ENCODE peak calls at places on chromosomes 1 and 21, in five cellular contexts. G is spleen, L is A549, J is esophagus squamous epithelium, Y is H54. W is an unnamed sample.

GRCh38 chr1:169368406-169368769 is 393 bp downstream of the BLZF1 start:
- DNase-seq in Y (no peak), J (no peak), G (peak), L (no peak), W (no peak)

GRCh38 chr1:69312055-69312732 is 255.5 kb upstream of the LRRC7 start:
- DNase-seq in J (no peak), Y (no peak), L (no peak), G (no peak), W (no peak)

GRCh38 chr21:37041706-37042271 is 31.1 kb downstream of the PIGP start:
- DNase-seq in J (no peak), L (no peak), G (no peak), Y (no peak), W (no peak)

GRCh38 chr1:234972411-234973191 is 156.0 kb downstream of the TOMM20 start:
- DNase-seq in Y (no peak), L (no peak), J (no peak), G (no peak), W (no peak)

GRCh38 chr1:8516793-8517556 is 199.1 kb downstream of the SLC45A1 start:
- DNase-seq in J (no peak), G (no peak), Y (no peak), L (no peak), W (no peak)

GRCh38 chr1:220826729-220827128 is 40.0 kb downstream of the MTARC1 start:
- DNase-seq in Y (no peak), L (no peak), J (no peak), G (no peak), W (no peak)

GRCh38 chr1:24047101-24047459 is 64.9 kb downstream of the MYOM3 start:
- DNase-seq in L (peak), Y (no peak), G (peak), J (no peak), W (peak)

GRCh38 chr1:35577071-35577998 is 4.2 kb downstream of the TFAP2E start:
- DNase-seq in J (no peak), G (peak), Y (no peak), L (no peak), W (no peak)

GRCh38 chr1:216653001-216653400 is 70.2 kb downstream of the ESRRG start:
- DNase-seq in Y (no peak), G (no peak), L (no peak), J (no peak), W (no peak)

GRCh38 chr1:84298336-84298687 is 3.2 kb upstream of the SAMD13 start:
- DNase-seq in G (peak), L (peak), J (no peak), Y (peak), W (peak)

GRCh38 chr1:48823161-48823560 is 46.5 kb upstream of the BEND5 start:
- DNase-seq in J (no peak), L (no peak), G (no peak), Y (no peak), W (no peak)

GRCh38 chr1:104463126-104463697 is 713.5 kb downstream of the AMY1C start:
- DNase-seq in G (no peak), Y (no peak), J (no peak), L (no peak), W (no peak)

GRCh38 chr1:241834733-241835377 is 13.1 kb upstream of the EXO1 start:
- DNase-seq in Y (no peak), J (no peak), L (peak), G (no peak), W (no peak)

GRCh38 chr21:23853796-23854379 is 1753.4 kb downstream of the MRPL39 start:
- DNase-seq in J (no peak), Y (no peak), G (no peak), L (peak), W (no peak)

GRCh38 chr1:240122639-240123604 is 31.2 kb downstream of the FMN2 start:
- DNase-seq in Y (no peak), L (no peak), G (no peak), J (no peak), W (no peak)

GRCh38 chr1:11384170-11384554 is 94.8 kb upstream of the DISP3 start:
- DNase-seq in L (no peak), J (no peak), Y (no peak), G (no peak), W (no peak)

GRCh38 chr1:153122831-153123421 is 9.6 kb upstream of the SPRR2F start:
- DNase-seq in L (peak), G (no peak), J (no peak), Y (no peak), W (no peak)

GRCh38 chr21:35217504-35218060 is 168.5 kb upstream of the RUNX1 start:
- DNase-seq in J (no peak), L (peak), Y (peak), G (no peak), W (no peak)

GRCh38 chr1:167373398-167373797 is 144.9 kb downstream of the CD247 start:
- DNase-seq in Y (no peak), G (no peak), J (no peak), L (no peak), W (peak)

GRCh38 chr1:170790651-170791071 is 126.7 kb downstream of the PRRX1 start:
- DNase-seq in J (no peak), G (no peak), L (no peak), Y (no peak), W (no peak)

GRCh38 chr1:34876406-34876805 is 16.9 kb upstream of the SMIM12 start:
- DNase-seq in G (no peak), J (no peak), L (no peak), Y (no peak), W (no peak)

GRCh38 chr1:166391677-166392076 is 224.9 kb upstream of the FAM78B start:
- DNase-seq in J (no peak), Y (no peak), G (no peak), L (no peak), W (no peak)

DNA sequence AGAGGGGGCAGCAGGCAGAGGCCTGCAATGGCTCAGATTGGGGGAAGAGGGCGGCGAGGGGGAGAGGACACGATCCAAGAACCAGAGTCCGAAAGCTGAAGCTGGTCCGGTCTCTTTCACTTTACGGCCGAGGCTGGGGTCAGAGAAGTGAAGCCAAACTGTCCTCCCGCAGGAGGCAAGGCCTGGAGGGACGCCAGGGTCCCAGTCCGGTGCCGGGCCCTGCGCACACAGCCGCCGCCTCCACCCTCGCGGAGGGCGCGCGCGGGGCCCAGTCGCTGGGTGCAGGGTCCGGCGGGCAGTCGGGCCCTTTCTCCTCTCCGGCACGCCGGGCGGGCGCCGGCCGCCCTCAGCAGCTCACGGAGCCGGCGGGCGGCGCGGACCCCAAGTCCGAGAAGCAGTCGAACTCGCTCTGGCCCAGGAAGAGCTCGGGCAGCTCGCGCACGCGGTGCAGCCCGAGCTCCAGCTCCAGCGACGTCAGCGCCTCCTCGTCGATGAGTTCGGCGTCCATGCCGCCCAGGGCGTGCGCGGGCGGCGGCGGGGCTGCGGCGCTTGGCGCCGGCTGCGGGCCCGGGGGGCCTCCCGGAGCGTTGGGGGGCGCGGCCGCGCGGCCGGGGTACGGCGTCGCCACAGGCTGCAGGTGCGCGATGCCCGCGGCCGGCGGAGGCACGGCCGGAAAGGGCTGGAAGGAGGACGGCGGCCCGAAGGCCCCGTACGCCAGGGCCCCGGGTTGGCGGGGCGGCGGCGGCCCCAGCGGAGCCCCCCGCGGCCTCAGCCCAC is 748 bp downstream of the CITED4 start:
- DNase-seq in G (peak), Y (no peak), J (no peak), L (no peak), W (peak)
- TF ChIP-seq POLR2A in G (no peak), Y (no peak), J (no peak), L (no peak), W (no peak)

GRCh38 chr1:21439721-21440629 is at the start of gene NBPF3:
- DNase-seq in Y (peak), J (peak), G (peak), L (peak), W (peak)
- TF ChIP-seq POLR2A in Y (peak), J (peak), G (no peak), L (peak), W (peak)

GRCh38 chr1:156490401-156491032 is 10.1 kb downstream of the MEF2D start:
- DNase-seq in Y (no peak), G (no peak), L (peak), J (no peak), W (peak)

GRCh38 chr1:156489935-156490293 is 10.7 kb downstream of the MEF2D start:
- DNase-seq in G (no peak), L (no peak), J (no peak), Y (no peak), W (no peak)

GRCh38 chr1:156487862-156488261 is 12.7 kb downstream of the MEF2D start:
- DNase-seq in G (no peak), Y (no peak), L (no peak), J (no peak), W (no peak)

GRCh38 chr1:156488566-156489165 is 11.9 kb downstream of the MEF2D start:
- DNase-seq in G (no peak), L (no peak), Y (no peak), J (no peak), W (no peak)

GRCh38 chr1:156489166-156489934 is 11.2 kb downstream of the MEF2D start:
- DNase-seq in G (no peak), L (no peak), J (no peak), Y (no peak), W (no peak)
- TF ChIP-seq POLR2A in G (no peak), L (no peak), J (no peak), Y (no peak), W (no peak)

GRCh38 chr1:54885237-54885679 is 1.7 kb downstream of the DHCR24 start:
- DNase-seq in G (no peak), J (no peak), Y (no peak), L (no peak), W (no peak)

GRCh38 chr1:54888080-54888733 is 1.2 kb upstream of the DHCR24 start:
- DNase-seq in J (no peak), L (no peak), G (no peak), Y (no peak), W (no peak)

GRCh38 chr1:54885863-54886723 is 902 bp downstream of the DHCR24 start:
- DNase-seq in L (no peak), G (no peak), J (no peak), Y (no peak), W (no peak)

GRCh38 chr1:54887665-54888071 is 673 bp upstream of the DHCR24 start:
- DNase-seq in G (no peak), J (no peak), L (no peak), Y (no peak), W (no peak)

DNA sequence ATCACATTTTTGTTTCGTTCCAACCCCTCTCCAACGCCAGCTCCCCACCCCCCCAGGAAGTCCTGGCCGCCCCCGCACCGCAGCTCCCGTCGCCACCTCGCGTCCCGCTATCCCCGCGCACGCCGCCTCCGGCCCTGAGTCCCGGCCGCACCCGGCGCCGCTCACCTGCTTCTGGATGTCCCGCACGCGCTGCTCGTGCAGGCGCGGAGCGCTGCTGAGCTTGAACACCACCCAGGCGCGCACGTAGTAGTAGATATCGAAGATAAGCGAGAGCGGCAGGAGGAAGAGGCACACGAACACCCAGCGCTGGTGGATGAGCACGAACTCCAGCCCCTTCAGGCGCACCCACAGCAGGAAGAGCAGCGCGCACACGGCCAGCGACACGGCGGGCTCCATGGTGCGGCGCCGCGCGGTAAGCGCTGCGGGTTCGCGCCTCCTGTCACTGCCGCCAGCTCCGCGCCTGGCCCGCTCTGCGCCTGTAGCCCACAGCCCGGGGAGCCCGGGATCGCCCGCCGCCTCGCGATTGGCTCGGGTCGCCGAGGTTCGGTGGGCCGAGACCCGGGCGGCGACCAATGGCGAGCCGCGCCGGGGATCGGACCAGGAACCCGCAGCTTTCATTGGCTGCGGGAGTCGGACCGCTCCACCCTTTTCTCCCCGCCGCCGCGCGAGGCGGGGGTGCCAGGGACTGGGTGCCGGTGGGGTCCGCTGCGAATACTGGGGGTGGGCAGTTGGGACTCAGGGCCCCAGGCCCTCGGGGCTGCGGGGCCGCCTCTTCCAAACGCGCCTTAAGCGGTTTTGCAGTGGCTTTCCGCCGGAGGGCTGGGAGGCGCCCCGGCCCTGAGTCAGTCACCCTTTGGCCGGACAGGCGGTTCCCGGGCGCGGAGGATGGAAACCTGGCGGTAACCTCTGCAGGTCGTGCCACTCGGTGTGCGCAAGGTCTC is at the start of gene DHCR24:
- DNase-seq in L (peak), G (peak), Y (peak), J (no peak), W (peak)
- TF ChIP-seq POLR2A in L (peak), G (no peak), Y (peak), J (peak), W (no peak)

GRCh38 chr1:204975568-204976235 is 67.3 kb upstream of the CNTN2 start:
- DNase-seq in Y (peak), G (no peak), L (peak), J (no peak), W (peak)
- TF ChIP-seq POLR2A in Y (no peak), G (no peak), L (no peak), J (no peak), W (no peak)

DNA sequence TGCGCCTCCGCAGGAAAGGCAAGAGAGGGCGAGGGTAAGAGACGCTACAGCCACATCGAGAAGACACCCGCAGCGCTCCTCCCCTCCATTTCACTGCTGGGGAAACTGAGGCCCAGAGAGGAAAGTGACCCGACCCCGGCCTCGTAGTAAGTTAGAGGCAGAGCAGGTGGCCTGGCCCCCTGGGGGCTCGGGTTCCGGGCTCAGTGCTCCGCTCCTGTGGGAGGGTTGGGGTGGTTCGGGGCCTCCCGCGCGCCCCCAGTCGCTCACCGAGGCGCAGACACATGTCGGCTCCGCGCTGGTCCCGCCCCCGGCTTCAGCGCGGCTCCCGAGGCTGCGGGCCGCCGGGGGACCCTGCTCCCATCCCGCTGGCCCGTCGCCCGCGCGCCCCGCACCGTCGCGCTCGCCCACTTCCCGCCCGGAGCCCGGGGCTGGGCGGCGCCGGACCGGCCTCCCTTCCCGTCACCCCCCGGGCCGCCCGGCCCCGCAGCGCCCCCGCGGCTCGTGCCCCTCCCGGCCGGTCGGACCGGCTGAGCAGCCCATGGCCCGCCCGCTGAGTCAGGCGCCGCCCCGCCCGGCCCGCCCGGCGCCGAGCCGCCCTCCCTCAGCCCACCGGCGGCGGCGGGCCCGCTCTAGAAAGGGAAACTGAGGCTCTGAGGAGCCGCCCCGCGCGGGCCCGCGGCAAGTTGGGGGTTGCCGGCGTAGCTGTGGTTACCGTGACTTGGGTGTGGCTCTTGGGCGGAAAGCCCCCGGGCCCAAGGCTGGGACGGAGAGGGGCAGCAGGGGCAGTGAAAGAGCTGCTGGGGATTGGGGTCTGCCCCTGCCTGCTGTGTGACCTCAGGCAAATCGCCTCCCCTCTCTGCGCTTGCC is at the start of gene TMEM54:
- DNase-seq in Y (no peak), G (peak), L (no peak), J (no peak), W (peak)
- TF ChIP-seq POLR2A in Y (peak), G (no peak), L (peak), J (peak), W (peak)

GRCh38 chr1:148263906-148264255 is 111.8 kb upstream of the NBPF11 start:
- DNase-seq in Y (no peak), L (no peak), G (no peak), J (no peak), W (no peak)

GRCh38 chr1:148264374-148265276 is 112.5 kb upstream of the NBPF11 start:
- DNase-seq in Y (no peak), G (no peak), J (no peak), L (peak), W (peak)

GRCh38 chr1:148263128-148263905 is 111.2 kb upstream of the NBPF11 start:
- DNase-seq in J (no peak), G (peak), L (peak), Y (peak), W (peak)
- TF ChIP-seq POLR2A in J (peak), G (no peak), L (peak), Y (peak), W (peak)

GRCh38 chr1:243482237-243483022 is 226.6 kb downstream of the SDCCAG8 start:
- DNase-seq in J (no peak), L (peak), G (no peak), Y (peak), W (no peak)

GRCh38 chr1:243487036-243487648 is 231.3 kb downstream of the SDCCAG8 start:
- DNase-seq in L (no peak), J (no peak), Y (no peak), G (no peak), W (no peak)

GRCh38 chr1:243483084-243483845 is 227.4 kb downstream of the SDCCAG8 start:
- DNase-seq in Y (no peak), L (no peak), G (no peak), J (no peak), W (no peak)

GRCh38 chr1:243481101-243481500 is 225.3 kb downstream of the SDCCAG8 start:
- DNase-seq in L (no peak), G (no peak), Y (no peak), J (no peak), W (no peak)

DNA sequence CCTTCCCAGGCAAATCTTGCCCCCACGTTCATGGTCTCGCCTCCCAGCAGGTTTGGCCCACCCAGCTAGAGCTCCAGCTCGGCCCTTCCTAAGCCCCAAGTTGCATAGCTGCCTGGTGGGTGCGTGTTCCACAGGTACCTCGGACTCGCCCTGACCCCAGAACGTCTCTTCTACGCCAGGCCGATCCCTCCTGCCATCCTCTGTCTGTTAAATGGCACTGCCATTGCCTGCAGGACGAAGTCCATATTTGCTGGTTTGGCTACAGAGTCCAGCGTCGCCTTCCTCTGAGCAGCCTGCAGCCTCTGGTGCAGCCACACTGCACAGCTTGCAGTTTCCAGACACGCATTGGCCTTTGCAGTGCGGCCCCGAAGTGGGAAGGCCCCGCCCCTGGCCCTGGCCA is 228.1 kb downstream of the SDCCAG8 start:
- DNase-seq in J (no peak), G (no peak), L (no peak), Y (no peak), W (no peak)
- TF ChIP-seq POLR2A in J (no peak), G (no peak), L (no peak), Y (no peak), W (no peak)

GRCh38 chr21:16193758-16194606 is 464.2 kb downstream of the USP25 start:
- DNase-seq in L (peak), Y (peak), J (no peak), G (no peak), W (peak)
- TF ChIP-seq POLR2A in L (no peak), Y (no peak), J (no peak), G (no peak), W (no peak)

W was measured in uterus.